ENCODE peak calls at places on chromosomes 13 and 19, in four cellular contexts. P, Y, R and C are unnamed samples.

GRCh38 chr19:37334179-37335071 is 36.5 kb upstream of the ZNF527 start:
- DNase-seq in R (peak; percentile 91), P (peak; percentile 87), Y (peak; percentile 39), C (peak; percentile 71)

GRCh38 chr13:106619688-106620555 is 52.0 kb upstream of the ARGLU1 start:
- DNase-seq in P (peak; percentile 7), Y (peak; percentile 28), R (peak; percentile 77), C (peak; percentile 61)

GRCh38 chr13:114068723-114069322 is 63.6 kb downstream of the RASA3 start:
- DNase-seq in R (peak; percentile 86), Y (no peak), P (no peak), C (peak; percentile 35)

GRCh38 chr13:21316376-21316775 is 139.9 kb downstream of the MRPL57 start:
- DNase-seq in Y (no peak), P (no peak), R (no peak), C (no peak)

GRCh38 chr19:49067554-49067953 is 2.9 kb upstream of the NTF4 start:
- DNase-seq in P (no peak), R (no peak), Y (no peak), C (no peak)

GRCh38 chr13:42223681-42224080 is 48.3 kb upstream of the AKAP11 start:
- DNase-seq in Y (no peak), R (no peak), P (no peak), C (no peak)

GRCh38 chr13:113118328-113119021 is 4.1 kb upstream of the F10 start:
- DNase-seq in Y (no peak), P (no peak), R (no peak), C (no peak)

GRCh38 chr19:17405250-17406038 is at the start of gene BST2:
- DNase-seq in R (peak; percentile 65), P (no peak), Y (no peak), C (no peak)

GRCh38 chr19:8116437-8117293 is 32.7 kb downstream of the FBN3 start:
- DNase-seq in Y (no peak), R (no peak), P (peak; percentile 44), C (no peak)

GRCh38 chr13:41668130-41668757 is 210.9 kb downstream of the RGCC start:
- DNase-seq in R (peak; percentile 97), P (peak; percentile 39), Y (peak; percentile 92), C (peak; percentile 85)

GRCh38 chr19:6234527-6234926 is 45.2 kb downstream of the MLLT1 start:
- DNase-seq in R (no peak), Y (no peak), P (no peak), C (no peak)

GRCh38 chr13:90717451-90717936 is 630.0 kb upstream of the MIR17HG start:
- DNase-seq in P (no peak), Y (peak; percentile 35), R (peak; percentile 80), C (peak; percentile 77)

GRCh38 chr13:54637377-54637776 is 1608.8 kb downstream of the OLFM4 start:
- DNase-seq in R (peak; percentile 13), Y (no peak), P (no peak), C (no peak)

GRCh38 chr19:49338691-49339363 is 3.6 kb downstream of the CD37 start:
- DNase-seq in R (peak; percentile 34), P (peak; percentile 82), Y (no peak), C (no peak)

GRCh38 chr13:48559638-48560320 is 26.9 kb upstream of the RCBTB2 start:
- DNase-seq in P (no peak), R (peak; percentile 90), Y (no peak), C (no peak)

GRCh38 chr13:25171517-25172302 is at the start of gene AMER2:
- DNase-seq in Y (no peak), P (no peak), R (peak; percentile 2), C (no peak)

GRCh38 chr13:26881154-26881553 is 120.6 kb upstream of the GPR12 start:
- DNase-seq in P (no peak), Y (no peak), R (peak; percentile 50), C (peak; percentile 59)

GRCh38 chr19:15265849-15266248 is 33.6 kb upstream of the EPHX3 start:
- DNase-seq in R (peak; percentile 97), P (no peak), Y (peak; percentile 91), C (peak; percentile 89)

GRCh38 chr19:41821003-41821735 is 23.3 kb downstream of the LYPD4 start:
- DNase-seq in R (peak; percentile 56), Y (no peak), P (peak; percentile 82), C (peak; percentile 23)

GRCh38 chr19:18070181-18070580 is 16.6 kb downstream of the IL12RB1 start:
- DNase-seq in Y (no peak), R (no peak), P (no peak), C (no peak)

GRCh38 chr13:102642475-102642874 is 45.7 kb downstream of the TPP2 start:
- DNase-seq in Y (no peak), P (no peak), R (no peak), C (no peak)

GRCh38 chr19:11766597-11767591 is at the start of gene ZNF441:
- DNase-seq in R (peak; percentile 95), Y (peak; percentile 64), P (peak; percentile 95), C (peak; percentile 95)

GRCh38 chr13:51849145-51850101 is 4.4 kb upstream of the TMEM272 start:
- DNase-seq in R (peak; percentile 47), Y (no peak), P (no peak), C (no peak)

GRCh38 chr13:33110713-33111413 is 94.6 kb downstream of the KL start:
- DNase-seq in P (no peak), R (peak; percentile 57), Y (no peak), C (no peak)

GRCh38 chr13:39858794-39859193 is 203.3 kb downstream of the COG6 start:
- DNase-seq in Y (no peak), P (no peak), R (no peak), C (no peak)

GRCh38 chr19:1754651-1755466 is 1.6 kb downstream of the ONECUT3 start:
- DNase-seq in P (peak; percentile 55), R (peak; percentile 28), Y (no peak), C (no peak)

GRCh38 chr19:4707322-4707721 is 16.3 kb downstream of the DPP9 start:
- DNase-seq in R (no peak), Y (no peak), P (no peak), C (no peak)

GRCh38 chr13:25037057-25037813 is 58.7 kb upstream of the PABPC3 start:
- DNase-seq in P (peak; percentile 52), R (peak; percentile 76), Y (peak; percentile 24), C (peak; percentile 64)

GRCh38 chr13:95002126-95002525 is 289.8 kb upstream of the SOX21 start:
- DNase-seq in P (no peak), Y (no peak), R (no peak), C (no peak)

GRCh38 chr13:95007322-95007721 is 293.9 kb downstream of the ABCC4 start:
- DNase-seq in R (no peak), Y (no peak), P (no peak), C (no peak)

GRCh38 chr13:94999871-95000270 is 287.5 kb upstream of the SOX21 start:
- DNase-seq in R (peak; percentile 55), Y (no peak), P (no peak), C (no peak)

GRCh38 chr13:95002968-95003813 is 290.8 kb upstream of the SOX21 start:
- DNase-seq in P (no peak), Y (no peak), R (no peak), C (no peak)

GRCh38 chr13:95005300-95005699 is 293.0 kb upstream of the SOX21 start:
- DNase-seq in Y (no peak), P (no peak), R (no peak), C (no peak)
- TF ChIP-seq CTCF in Y (no peak), P (no peak), R (no peak), C (no peak)

GRCh38 chr19:32041681-32042292 is 303.6 kb upstream of the ZNF507 start:
- DNase-seq in P (no peak), Y (no peak), R (peak; percentile 28), C (no peak)
- TF ChIP-seq CTCF in P (no peak), Y (peak; percentile 55), R (peak; percentile 48), C (peak; percentile 70)

DNA sequence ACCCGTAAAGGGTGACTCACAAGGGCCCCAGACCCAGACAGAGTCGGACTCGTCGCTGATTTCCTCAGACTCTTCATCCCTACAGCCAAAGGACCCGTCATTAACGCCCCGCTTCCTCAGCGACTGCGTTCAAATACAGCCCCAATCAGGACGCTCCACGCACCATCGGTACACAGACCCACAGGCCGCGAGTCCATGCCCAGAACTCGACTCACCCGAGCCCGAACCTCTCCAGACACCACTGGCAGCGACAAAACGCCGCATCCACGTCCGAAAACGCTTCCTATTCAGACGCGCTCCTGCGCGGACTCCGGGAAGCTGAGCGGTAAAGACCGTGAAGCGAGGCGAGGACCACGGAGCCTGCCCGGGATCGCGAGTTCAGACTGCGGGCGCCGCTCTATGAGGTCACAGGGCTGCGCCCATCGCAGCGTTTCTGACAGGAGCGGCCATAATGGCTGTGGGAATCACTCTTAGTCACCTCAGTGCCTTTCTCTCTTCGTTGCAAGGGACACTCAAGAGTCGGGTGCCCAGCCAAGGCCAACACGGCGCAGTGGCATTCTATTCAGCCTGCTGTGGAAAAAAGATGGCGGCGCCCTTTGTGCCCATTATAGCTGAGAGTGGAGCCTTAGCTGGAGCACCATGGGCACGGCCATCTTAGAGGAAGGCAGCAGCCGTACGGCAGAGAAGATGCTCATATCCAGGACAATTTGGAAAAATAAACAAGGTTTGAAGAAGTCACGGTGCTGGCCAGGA is at the start of gene ZNF614:
- DNase-seq in P (peak; percentile 91), R (peak; percentile 89), Y (peak; percentile 52), C (peak; percentile 88)
- TF ChIP-seq CTCF in P (no peak), R (no peak), Y (no peak), C (no peak)

GRCh38 chr19:55536951-55537740 is at the start of gene SBK2:
- DNase-seq in P (no peak), R (no peak), Y (no peak), C (no peak)
- TF ChIP-seq CTCF in P (no peak), R (peak; percentile 9), Y (peak; percentile 16), C (peak; percentile 40)

DNA sequence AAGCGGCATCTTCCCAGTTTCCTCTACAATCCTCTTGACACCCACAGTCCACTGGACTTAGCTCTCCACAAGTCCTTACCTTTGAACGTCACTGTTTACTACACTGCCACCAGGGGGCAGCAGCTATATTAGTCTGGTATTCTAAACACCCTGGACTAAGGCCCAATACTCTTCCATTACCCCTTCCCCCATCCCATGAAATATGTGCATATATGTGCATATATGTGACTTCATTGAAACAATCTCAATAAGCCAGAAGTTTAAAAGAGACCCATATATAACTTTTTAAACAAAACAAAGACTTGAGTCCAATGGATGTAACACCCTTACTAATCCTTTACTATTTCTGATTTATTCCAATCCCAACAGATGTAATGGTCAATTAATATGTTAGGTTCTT is 15.5 kb downstream of the GGACT start:
- DNase-seq in P (peak; percentile 41), Y (peak; percentile 53), R (peak; percentile 88), C (peak; percentile 70)
- TF ChIP-seq CTCF in P (no peak), Y (peak; percentile 77), R (peak; percentile 70), C (peak; percentile 94)

GRCh38 chr19:45995715-45996385 is 583 bp downstream of the CCDC61 start:
- DNase-seq in P (no peak), R (peak; percentile 32), Y (no peak), C (no peak)

GRCh38 chr19:45994989-45995714 is at the start of gene CCDC61:
- DNase-seq in Y (peak; percentile 98), P (peak; percentile 97), R (peak; percentile 100), C (peak; percentile 100)

GRCh38 chr19:45994456-45994988 is 745 bp upstream of the CCDC61 start:
- DNase-seq in R (no peak), Y (no peak), P (no peak), C (no peak)

GRCh38 chr19:45998834-45999233 is 3.6 kb downstream of the CCDC61 start:
- DNase-seq in R (no peak), P (no peak), Y (no peak), C (no peak)

DNA sequence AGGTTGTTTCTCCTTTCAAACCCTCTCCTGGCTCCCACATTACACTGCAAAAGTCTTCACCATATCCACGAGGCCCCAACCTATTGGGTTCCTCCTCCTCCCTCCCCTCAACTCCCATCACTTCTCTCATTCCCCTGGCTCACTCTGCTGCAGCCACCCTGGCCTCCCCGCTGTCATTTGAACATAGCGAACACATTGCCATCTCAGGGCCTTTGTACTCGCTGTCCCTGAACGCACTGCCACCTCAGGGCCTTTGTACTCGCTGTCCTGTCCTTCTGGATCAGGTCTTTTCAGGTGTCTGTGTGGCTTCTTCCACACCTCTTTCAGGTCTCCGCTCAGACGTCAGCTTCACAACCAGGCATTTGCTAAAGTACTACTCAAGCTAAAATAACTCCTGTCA is 1.7 kb downstream of the CCDC61 start:
- DNase-seq in P (no peak), Y (no peak), R (no peak), C (no peak)
- TF ChIP-seq CTCF in P (no peak), Y (no peak), R (no peak), C (no peak)